ENCODE peak calls at places on chromosomes 4 and X, in eight cellular contexts. One of them, this sample, is unnamed.

GRCh38 chr4:167021545-167022155 is 212.6 kb downstream of the SPOCK3 start:
- DNase-seq in GM12878: peak
- DNase-seq in stomach: peak
- DNase-seq in ovary: peak
- DNase-seq in sigmoid colon: peak
- DNase-seq in transverse colon: peak
- DNase-seq in H1: peak
- DNase-seq in A549: peak
- DNase-seq in this sample: peak

GRCh38 chr4:108171541-108172230 is 3.0 kb upstream of the LEF1 start:
- DNase-seq in GM12878: no peak
- DNase-seq in stomach: no peak
- DNase-seq in ovary: no peak
- DNase-seq in sigmoid colon: no peak
- DNase-seq in transverse colon: no peak
- DNase-seq in H1: peak
- DNase-seq in A549: no peak
- DNase-seq in this sample: no peak

GRCh38 chrX:33204889-33205288 is 6.5 kb downstream of the DMD start:
- DNase-seq in GM12878: no peak
- DNase-seq in stomach: no peak
- DNase-seq in ovary: no peak
- DNase-seq in sigmoid colon: no peak
- DNase-seq in transverse colon: no peak
- DNase-seq in H1: no peak
- DNase-seq in A549: no peak
- DNase-seq in this sample: no peak

GRCh38 chrX:151711154-151711553 is 4.7 kb upstream of the FATE1 start:
- DNase-seq in GM12878: no peak
- DNase-seq in stomach: no peak
- DNase-seq in ovary: no peak
- DNase-seq in sigmoid colon: no peak
- DNase-seq in transverse colon: no peak
- DNase-seq in H1: no peak
- DNase-seq in A549: no peak
- DNase-seq in this sample: peak

GRCh38 chr4:19164334-19164733 is 1087.4 kb upstream of the SLIT2 start:
- DNase-seq in GM12878: no peak
- DNase-seq in stomach: no peak
- DNase-seq in ovary: no peak
- DNase-seq in sigmoid colon: no peak
- DNase-seq in transverse colon: no peak
- DNase-seq in H1: no peak
- DNase-seq in A549: no peak
- DNase-seq in this sample: no peak

GRCh38 chrX:118026631-118027030 is 90.0 kb downstream of the KLHL13 start:
- DNase-seq in GM12878: no peak
- DNase-seq in stomach: no peak
- DNase-seq in ovary: no peak
- DNase-seq in sigmoid colon: no peak
- DNase-seq in transverse colon: no peak
- DNase-seq in H1: no peak
- DNase-seq in A549: no peak
- DNase-seq in this sample: no peak

GRCh38 chr4:7852568-7853185 is 87.0 kb downstream of the AFAP1 start:
- DNase-seq in GM12878: no peak
- DNase-seq in stomach: no peak
- DNase-seq in ovary: no peak
- DNase-seq in sigmoid colon: peak
- DNase-seq in transverse colon: no peak
- DNase-seq in H1: no peak
- DNase-seq in A549: no peak
- DNase-seq in this sample: no peak

GRCh38 chr4:10015140-10015753 is 6.0 kb downstream of the SLC2A9 start:
- DNase-seq in GM12878: no peak
- DNase-seq in stomach: peak
- DNase-seq in ovary: peak
- DNase-seq in sigmoid colon: no peak
- DNase-seq in transverse colon: peak
- DNase-seq in H1: peak
- DNase-seq in A549: peak
- DNase-seq in this sample: no peak

GRCh38 chrX:119919835-119920585 is 23.5 kb downstream of the NKAP start:
- DNase-seq in GM12878: no peak
- DNase-seq in stomach: no peak
- DNase-seq in ovary: no peak
- DNase-seq in sigmoid colon: no peak
- DNase-seq in transverse colon: no peak
- DNase-seq in H1: no peak
- DNase-seq in A549: no peak
- DNase-seq in this sample: no peak

GRCh38 chr4:6032249-6033244 is 14.3 kb upstream of the C4orf50 start:
- DNase-seq in GM12878: no peak
- DNase-seq in stomach: peak
- DNase-seq in ovary: no peak
- DNase-seq in sigmoid colon: no peak
- DNase-seq in transverse colon: no peak
- DNase-seq in H1: no peak
- DNase-seq in A549: peak
- DNase-seq in this sample: no peak

GRCh38 chrX:31212856-31213748 is 141.3 kb upstream of the FTHL17 start:
- DNase-seq in GM12878: no peak
- DNase-seq in stomach: peak
- DNase-seq in ovary: no peak
- DNase-seq in sigmoid colon: no peak
- DNase-seq in transverse colon: no peak
- DNase-seq in H1: no peak
- DNase-seq in A549: no peak
- DNase-seq in this sample: no peak

GRCh38 chr4:8871417-8872401 is at the start of gene HMX1:
- DNase-seq in GM12878: no peak
- DNase-seq in stomach: no peak
- DNase-seq in ovary: no peak
- DNase-seq in sigmoid colon: no peak
- DNase-seq in transverse colon: no peak
- DNase-seq in H1: peak
- DNase-seq in A549: peak
- DNase-seq in this sample: no peak

GRCh38 chr4:183540498-183540953 is 35.7 kb downstream of the ING2 start:
- DNase-seq in GM12878: no peak
- DNase-seq in stomach: no peak
- DNase-seq in ovary: peak
- DNase-seq in sigmoid colon: no peak
- DNase-seq in transverse colon: no peak
- DNase-seq in H1: no peak
- DNase-seq in A549: no peak
- DNase-seq in this sample: no peak

GRCh38 chr4:170017252-170017651 is 8.9 kb downstream of the MFAP3L start:
- DNase-seq in GM12878: no peak
- DNase-seq in stomach: no peak
- DNase-seq in ovary: no peak
- DNase-seq in sigmoid colon: no peak
- DNase-seq in transverse colon: no peak
- DNase-seq in H1: no peak
- DNase-seq in A549: no peak
- DNase-seq in this sample: no peak
- H3K4me3 ChIP-seq in GM12878: no peak
- H3K4me3 ChIP-seq in stomach: no peak
- H3K4me3 ChIP-seq in ovary: no peak
- H3K4me3 ChIP-seq in sigmoid colon: no peak
- H3K4me3 ChIP-seq in transverse colon: no peak
- H3K4me3 ChIP-seq in H1: no peak
- H3K4me3 ChIP-seq in A549: no peak
- H3K4me3 ChIP-seq in this sample: no peak

DNA sequence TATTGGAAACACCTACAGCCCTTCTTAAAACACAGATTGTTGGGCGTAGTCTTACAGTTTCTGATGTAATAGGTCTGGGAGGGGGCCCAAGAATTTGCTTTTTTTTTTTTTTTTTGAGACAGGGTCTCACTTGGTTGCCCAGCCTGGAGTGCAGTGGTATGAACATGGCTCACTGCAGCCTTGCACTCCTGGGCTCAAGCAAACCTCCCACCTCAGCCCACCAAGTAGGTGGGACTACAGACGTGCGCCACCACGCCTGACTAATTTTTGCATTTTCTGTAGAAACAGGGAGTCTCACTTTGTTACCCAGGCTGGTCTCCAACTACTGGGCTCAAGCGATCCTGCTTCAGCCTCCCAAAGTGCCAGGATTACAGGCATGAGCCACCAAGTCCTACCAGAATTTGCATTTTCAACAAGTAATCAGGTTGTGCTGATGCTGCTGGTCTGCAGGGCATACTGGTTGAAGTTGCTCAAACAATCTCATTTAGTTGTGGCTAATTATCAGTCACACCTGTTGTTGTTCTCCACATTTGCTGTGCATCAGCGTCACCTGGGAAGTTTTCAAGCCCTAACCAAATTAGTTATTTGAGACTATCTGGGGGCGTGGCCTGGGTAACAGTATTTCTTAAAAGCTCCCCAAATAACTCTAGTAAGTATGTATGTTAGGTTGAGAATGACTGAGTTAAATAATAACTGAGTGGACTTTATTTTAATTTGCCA is 13.9 kb downstream of the TMEM154 start:
- DNase-seq in GM12878: no peak
- DNase-seq in stomach: no peak
- DNase-seq in ovary: no peak
- DNase-seq in sigmoid colon: no peak
- DNase-seq in transverse colon: peak
- DNase-seq in H1: no peak
- DNase-seq in A549: no peak
- DNase-seq in this sample: no peak
- TF ChIP-seq EP300 in GM12878: no peak
- TF ChIP-seq EP300 in stomach: no peak
- TF ChIP-seq EP300 in ovary: no peak
- TF ChIP-seq EP300 in sigmoid colon: no peak
- TF ChIP-seq EP300 in transverse colon: no peak
- TF ChIP-seq EP300 in H1: no peak
- TF ChIP-seq EP300 in A549: no peak
- TF ChIP-seq EP300 in this sample: no peak

DNA sequence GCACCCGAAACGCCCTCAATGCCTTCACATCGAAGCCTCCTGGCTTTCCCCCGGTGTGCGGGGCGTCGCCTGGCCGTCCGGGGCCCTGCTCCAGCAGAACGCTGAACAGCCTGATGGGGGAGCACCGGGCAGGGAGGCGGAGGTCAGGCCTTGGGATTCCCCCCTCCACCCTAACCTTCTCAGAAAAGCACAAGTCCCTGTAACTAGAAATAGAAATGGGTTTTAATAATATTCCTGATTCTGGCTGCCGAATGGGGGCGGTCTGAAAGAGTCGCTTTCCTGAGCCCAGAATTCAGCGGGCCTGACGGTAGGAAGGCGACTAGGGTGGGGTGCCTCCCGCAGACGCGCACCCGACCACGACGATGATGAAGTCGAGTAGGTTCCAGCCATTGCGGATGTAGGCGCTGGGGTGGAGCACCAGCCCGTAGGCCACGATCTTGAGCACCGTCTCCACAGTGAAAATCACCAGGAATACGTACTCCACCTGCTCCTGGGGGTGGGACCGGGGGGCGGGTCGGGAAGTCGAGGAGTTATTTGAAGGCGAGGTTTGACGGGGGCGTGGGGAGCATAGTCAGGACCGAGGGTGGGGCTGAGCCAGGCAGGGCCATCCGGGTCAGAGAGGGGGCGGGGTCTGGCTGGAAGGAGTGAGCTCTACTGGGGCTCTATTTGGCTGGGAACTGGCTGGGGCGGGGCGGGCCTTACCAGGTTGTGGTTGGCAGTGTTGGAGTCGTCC is 2.5 kb downstream of the CACNA1F start:
- DNase-seq in GM12878: no peak
- DNase-seq in stomach: peak
- DNase-seq in ovary: no peak
- DNase-seq in sigmoid colon: peak
- DNase-seq in transverse colon: peak
- DNase-seq in H1: peak
- DNase-seq in A549: no peak
- DNase-seq in this sample: no peak
- TF ChIP-seq POLR2A in GM12878: peak
- TF ChIP-seq POLR2A in stomach: no peak
- TF ChIP-seq POLR2A in ovary: no peak
- TF ChIP-seq POLR2A in sigmoid colon: no peak
- TF ChIP-seq POLR2A in transverse colon: peak
- TF ChIP-seq POLR2A in H1: no peak
- TF ChIP-seq POLR2A in A549: no peak
- TF ChIP-seq POLR2A in this sample: no peak

GRCh38 chr4:3765271-3766206 is 646 bp upstream of the ADRA2C start:
- DNase-seq in GM12878: no peak
- DNase-seq in stomach: peak
- DNase-seq in ovary: no peak
- DNase-seq in sigmoid colon: no peak
- DNase-seq in transverse colon: no peak
- DNase-seq in H1: peak
- DNase-seq in A549: peak
- DNase-seq in this sample: no peak

GRCh38 chr4:3766207-3766790 is at the start of gene ADRA2C:
- DNase-seq in GM12878: no peak
- DNase-seq in stomach: no peak
- DNase-seq in ovary: no peak
- DNase-seq in sigmoid colon: no peak
- DNase-seq in transverse colon: no peak
- DNase-seq in H1: peak
- DNase-seq in A549: peak
- DNase-seq in this sample: no peak

GRCh38 chr4:3768842-3769641 is 2.9 kb downstream of the ADRA2C start:
- DNase-seq in GM12878: no peak
- DNase-seq in stomach: no peak
- DNase-seq in ovary: no peak
- DNase-seq in sigmoid colon: no peak
- DNase-seq in transverse colon: no peak
- DNase-seq in H1: no peak
- DNase-seq in A549: no peak
- DNase-seq in this sample: no peak

GRCh38 chr4:3767569-3768288 is 1.5 kb downstream of the ADRA2C start:
- DNase-seq in GM12878: no peak
- DNase-seq in stomach: no peak
- DNase-seq in ovary: no peak
- DNase-seq in sigmoid colon: no peak
- DNase-seq in transverse colon: peak
- DNase-seq in H1: peak
- DNase-seq in A549: peak
- DNase-seq in this sample: no peak

DNA sequence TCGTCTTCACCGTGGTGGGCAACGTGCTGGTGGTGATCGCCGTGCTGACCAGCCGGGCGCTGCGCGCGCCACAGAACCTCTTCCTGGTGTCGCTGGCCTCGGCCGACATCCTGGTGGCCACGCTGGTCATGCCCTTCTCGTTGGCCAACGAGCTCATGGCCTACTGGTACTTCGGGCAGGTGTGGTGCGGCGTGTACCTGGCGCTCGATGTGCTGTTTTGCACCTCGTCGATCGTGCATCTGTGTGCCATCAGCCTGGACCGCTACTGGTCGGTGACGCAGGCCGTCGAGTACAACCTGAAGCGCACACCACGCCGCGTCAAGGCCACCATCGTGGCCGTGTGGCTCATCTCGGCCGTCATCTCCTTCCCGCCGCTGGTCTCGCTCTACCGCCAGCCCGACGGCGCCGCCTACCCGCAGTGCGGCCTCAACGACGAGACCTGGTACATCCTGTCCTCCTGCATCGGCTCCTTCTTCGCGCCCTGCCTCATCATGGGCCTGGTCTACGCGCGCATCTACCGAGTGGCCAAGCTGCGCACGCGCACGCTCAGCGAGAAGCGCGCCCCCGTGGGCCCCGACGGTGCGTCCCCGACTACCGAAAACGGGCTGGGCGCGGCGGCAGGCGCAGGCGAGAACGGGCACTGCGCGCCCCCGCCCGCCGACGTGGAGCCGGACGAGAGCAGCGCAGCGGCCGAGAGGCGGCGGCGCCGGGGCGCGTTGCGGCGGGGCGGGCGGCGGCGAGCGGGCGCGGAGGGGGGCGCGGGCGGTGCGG is 791 bp downstream of the ADRA2C start:
- DNase-seq in GM12878: no peak
- DNase-seq in stomach: no peak
- DNase-seq in ovary: no peak
- DNase-seq in sigmoid colon: no peak
- DNase-seq in transverse colon: no peak
- DNase-seq in H1: peak
- DNase-seq in A549: no peak
- DNase-seq in this sample: no peak
- H3K4me3 ChIP-seq in GM12878: no peak
- H3K4me3 ChIP-seq in stomach: peak
- H3K4me3 ChIP-seq in ovary: peak
- H3K4me3 ChIP-seq in sigmoid colon: no peak
- H3K4me3 ChIP-seq in transverse colon: no peak
- H3K4me3 ChIP-seq in H1: peak
- H3K4me3 ChIP-seq in A549: peak
- H3K4me3 ChIP-seq in this sample: peak

This sample was measured in suprapubic skin.